ENCODE peak calls at places on chromosomes 2 and 18, in four cellular contexts. C is cerebellum, X is astrocyte of the cerebellum, E is choroid plexus epithelial cell. W is an unnamed sample.

GRCh38 chr2:27133195-27133875 is 1.1 kb downstream of the PREB start:
- DNase-seq in E (no peak), X (no peak), C (peak; percentile 56), W (no peak)

GRCh38 chr2:178295911-178296310 is 101.6 kb downstream of the OSBPL6 start:
- DNase-seq in E (no peak), C (peak; percentile 60), X (no peak), W (no peak)

GRCh38 chr2:1564506-1564905 is 151.2 kb downstream of the TPO start:
- DNase-seq in E (no peak), X (no peak), C (no peak), W (no peak)

GRCh38 chr2:119929537-119929936 is 83.3 kb upstream of the EPB41L5 start:
- DNase-seq in E (peak; percentile 8), X (no peak), C (no peak), W (no peak)

GRCh38 chr2:234913208-234913626 is 38.6 kb upstream of the SH3BP4 start:
- DNase-seq in E (peak; percentile 50), X (peak; percentile 27), C (no peak), W (no peak)

GRCh38 chr2:126881591-126881990 is 17.1 kb upstream of the TEX51 start:
- DNase-seq in E (no peak), X (no peak), C (no peak), W (no peak)

GRCh38 chr2:183164111-183165015 is 40.1 kb downstream of the NUP35 start:
- DNase-seq in C (no peak), X (peak; percentile 24), E (peak; percentile 78), W (no peak)

GRCh38 chr18:79949571-79950439 is 1.6 kb downstream of the SLC66A2 start:
- DNase-seq in X (no peak), C (no peak), E (peak; percentile 26), W (no peak)

GRCh38 chr2:145404690-145405089 is 884.8 kb upstream of the ZEB2 start:
- DNase-seq in E (no peak), C (no peak), X (no peak), W (no peak)

GRCh38 chr18:5515007-5515744 is 28.6 kb downstream of the EPB41L3 start:
- DNase-seq in C (no peak), X (no peak), E (no peak), W (no peak)

GRCh38 chr18:75063615-75064512 is 145.1 kb downstream of the PTGR3 start:
- DNase-seq in X (no peak), E (no peak), C (no peak), W (no peak)

GRCh38 chr2:210577263-210578071 is 21.1 kb downstream of the CPS1 start:
- DNase-seq in C (peak; percentile 30), X (peak; percentile 20), E (peak; percentile 76), W (no peak)

GRCh38 chr18:55038162-55038561 is 78.9 kb upstream of the CCDC68 start:
- DNase-seq in E (no peak), X (no peak), C (no peak), W (no peak)

GRCh38 chr2:191243154-191243553 is 2.0 kb upstream of the MYO1B start:
- DNase-seq in X (no peak), E (no peak), C (no peak), W (no peak)

GRCh38 chr2:101446869-101447268 is 28.0 kb downstream of the RFX8 start:
- DNase-seq in X (peak; percentile 81), E (peak; percentile 50), C (no peak), W (no peak)

GRCh38 chr2:150282821-150283309 is 204.6 kb downstream of the RND3 start:
- DNase-seq in E (peak; percentile 23), X (no peak), C (no peak), W (no peak)

GRCh38 chr18:5103693-5104092 is 93.4 kb downstream of the AKAIN1 start:
- DNase-seq in C (no peak), E (no peak), X (no peak), W (no peak)

GRCh38 chr2:164000171-164000570 is 264.4 kb upstream of the FIGN start:
- DNase-seq in C (no peak), X (peak; percentile 38), E (peak; percentile 31), W (no peak)

GRCh38 chr2:152573168-152573567 is 144.1 kb downstream of the PRPF40A start:
- DNase-seq in E (peak; percentile 94), X (no peak), C (peak; percentile 32), W (no peak)

GRCh38 chr2:80302465-80303005 is 2.0 kb downstream of the LRRTM1 start:
- DNase-seq in X (no peak), C (no peak), E (no peak), W (no peak)

GRCh38 chr2:156897548-156897947 is 360.0 kb upstream of the GALNT5 start:
- DNase-seq in E (no peak), C (no peak), X (no peak), W (no peak)

GRCh38 chr2:8125741-8126691 is 555.8 kb upstream of the ID2 start:
- DNase-seq in C (no peak), X (no peak), E (peak; percentile 80), W (no peak)

GRCh38 chr2:238263204-238264071 is 23.6 kb upstream of the HES6 start:
- DNase-seq in E (peak; percentile 97), X (peak; percentile 92), C (peak; percentile 87), W (peak; percentile 96)

GRCh38 chr2:159379181-159379580 is 92.7 kb upstream of the WDSUB1 start:
- DNase-seq in E (no peak), X (no peak), C (no peak), W (no peak)

GRCh38 chr2:120861576-120862191 is 126.0 kb downstream of the GLI2 start:
- DNase-seq in X (peak; percentile 69), E (peak; percentile 30), C (no peak), W (no peak)

GRCh38 chr2:167200025-167200424 is 311.7 kb downstream of the XIRP2 start:
- DNase-seq in X (no peak), E (no peak), C (no peak), W (no peak)

GRCh38 chr18:2655954-2656236 is 369 bp downstream of the SMCHD1 start:
- DNase-seq in E (no peak), X (no peak), C (no peak), W (no peak)

GRCh38 chr2:111111101-111111755 is 9.5 kb upstream of the BCL2L11 start:
- DNase-seq in E (no peak), C (no peak), X (no peak), W (no peak)

GRCh38 chr2:191917967-191918651 is 71.2 kb upstream of the CAVIN2 start:
- DNase-seq in X (no peak), C (peak; percentile 56), E (no peak), W (no peak)

GRCh38 chr18:7754725-7755181 is 187.6 kb downstream of the PTPRM start:
- DNase-seq in E (peak; percentile 61), C (no peak), X (no peak), W (no peak)

GRCh38 chr18:27996792-27997191 is 180.1 kb downstream of the CDH2 start:
- DNase-seq in X (peak; percentile 40), E (peak; percentile 43), C (no peak), W (no peak)

GRCh38 chr18:49747876-49748275 is 65.5 kb downstream of the ACAA2 start:
- DNase-seq in X (no peak), E (peak; percentile 25), C (no peak), W (no peak)

GRCh38 chr2:171986778-171987177 is 13.0 kb upstream of the METAP1D start:
- DNase-seq in C (no peak), E (no peak), X (no peak), W (no peak)

GRCh38 chr2:130377491-130377890 is 21.6 kb downstream of the PTPN18 start:
- DNase-seq in X (no peak), E (no peak), C (no peak), W (no peak)

GRCh38 chr2:28358668-28359201 is 33.9 kb upstream of the FOSL2 start:
- DNase-seq in E (no peak), X (no peak), C (no peak), W (no peak)

GRCh38 chr18:26342646-26343045 is 116.4 kb downstream of the TAF4B start:
- DNase-seq in C (no peak), E (no peak), X (no peak), W (no peak)

GRCh38 chr2:96402591-96402990 is 67.0 kb downstream of the NCAPH start:
- DNase-seq in X (no peak), E (no peak), C (no peak), W (no peak)